ENCODE peak calls at places on chromosomes 7 and 10, in nine cellular contexts. C, N, R, X, P, S, K, J and W are unnamed samples.

GRCh38 chr10:71829171-71829570 is 21.9 kb downstream of the PSAP start:
- DNase-seq in S (peak; percentile 53), K (no peak), X (no peak), J (peak; percentile 36), P (no peak), C (no peak), N (no peak), R (no peak), W (no peak)

GRCh38 chr10:21675157-21675796 is 141.2 kb downstream of the MLLT10 start:
- DNase-seq in S (peak; percentile 44), X (no peak), N (peak; percentile 55), R (peak; percentile 40), J (peak; percentile 36), K (no peak), P (no peak), C (no peak), W (peak; percentile 31)

GRCh38 chr10:80535671-80536360 is 1.9 kb upstream of the SH2D4B start:
- DNase-seq in K (no peak), C (peak; percentile 59), P (peak; percentile 75), N (peak; percentile 47), X (peak; percentile 29), R (peak; percentile 79), S (peak; percentile 41), J (peak; percentile 50), W (no peak)

GRCh38 chr10:72162978-72163377 is 52.8 kb upstream of the ANAPC16 start:
- DNase-seq in P (no peak), K (no peak), J (peak; percentile 30), S (peak; percentile 51), C (no peak), R (no peak), N (peak; percentile 95), X (no peak), W (no peak)

GRCh38 chr7:84302949-84303348 is 108.4 kb upstream of the SEMA3A start:
- DNase-seq in X (no peak), R (no peak), C (no peak), K (no peak), J (no peak), S (no peak), P (no peak), N (peak; percentile 90), W (no peak)

GRCh38 chr10:99123851-99124250 is 111.8 kb downstream of the HPSE2 start:
- DNase-seq in N (no peak), R (no peak), K (no peak), X (no peak), J (no peak), P (no peak), C (no peak), S (no peak), W (no peak)

GRCh38 chr10:11898033-11898371 is 74.8 kb downstream of the PROSER2 start:
- DNase-seq in J (no peak), R (no peak), K (no peak), C (no peak), S (no peak), X (no peak), P (no peak), N (no peak), W (no peak)

GRCh38 chr7:107370816-107371215 is 99.0 kb upstream of the GPR22 start:
- DNase-seq in R (no peak), P (no peak), S (no peak), X (no peak), J (no peak), N (no peak), K (no peak), C (no peak), W (no peak)

GRCh38 chr10:28666751-28667467 is 10.4 kb upstream of the BAMBI start:
- DNase-seq in K (no peak), P (no peak), X (no peak), N (no peak), R (no peak), S (no peak), C (no peak), J (no peak), W (no peak)

GRCh38 chr10:28661035-28661434 is 16.3 kb upstream of the BAMBI start:
- DNase-seq in J (peak; percentile 79), C (no peak), P (no peak), X (no peak), S (peak; percentile 86), R (no peak), K (peak; percentile 63), N (peak; percentile 80), W (no peak)

GRCh38 chr10:28668363-28669226 is 8.7 kb upstream of the BAMBI start:
- DNase-seq in P (no peak), J (peak; percentile 67), N (peak; percentile 69), X (peak; percentile 32), K (no peak), S (peak; percentile 20), R (no peak), C (peak; percentile 40), W (peak; percentile 39)

GRCh38 chr10:28664369-28664740 is 13.0 kb upstream of the BAMBI start:
- DNase-seq in S (peak; percentile 72), K (no peak), C (no peak), P (no peak), X (no peak), J (peak; percentile 85), N (no peak), R (no peak), W (no peak)

DNA sequence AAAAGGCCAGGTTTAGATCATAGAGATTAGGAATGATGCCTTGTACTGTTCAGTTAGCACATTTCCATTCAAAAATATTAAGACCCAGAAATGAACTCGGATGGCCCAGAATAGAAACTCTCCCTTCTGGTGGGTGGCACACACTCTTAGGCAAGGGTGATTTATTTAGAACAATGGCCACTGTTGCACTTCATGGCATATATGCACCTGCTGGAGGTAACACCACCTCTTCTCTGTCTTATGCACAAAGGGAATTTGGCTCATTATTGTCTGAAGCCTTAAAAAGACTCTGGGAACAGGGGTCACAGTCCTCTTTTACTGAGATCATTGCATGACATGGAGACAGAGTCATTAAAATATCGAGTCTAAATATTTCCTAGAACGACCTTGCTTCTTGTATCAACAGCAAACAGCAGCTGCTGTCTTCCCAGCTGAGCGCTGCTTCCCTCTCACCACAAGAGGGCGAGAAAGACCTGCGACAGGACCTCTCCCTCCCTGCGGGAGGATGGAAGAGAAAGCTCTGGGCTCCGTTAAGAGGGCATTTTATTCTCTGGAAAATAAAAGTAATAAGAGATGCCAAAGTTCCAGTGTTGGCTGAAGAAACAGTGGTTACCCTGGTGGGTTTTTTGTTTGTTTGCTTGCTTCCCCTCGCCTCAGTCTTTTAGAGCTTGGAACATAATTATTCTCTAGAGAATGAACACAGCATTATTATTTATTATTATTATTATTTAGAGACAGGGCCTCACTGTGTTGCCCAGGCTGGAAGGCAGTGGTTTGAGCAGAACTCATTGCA is 13.5 kb upstream of the BAMBI start:
- DNase-seq in S (peak; percentile 88), N (peak; percentile 81), X (peak; percentile 69), J (peak; percentile 91), K (no peak), P (peak; percentile 64), R (peak; percentile 78), C (peak; percentile 52), W (peak; percentile 78)
- TF ChIP-seq CTCF in S (peak; percentile 98), N (peak; percentile 100), X (peak; percentile 98), J (peak; percentile 100), K (peak; percentile 99), P (peak; percentile 86), R (peak; percentile 99), C (peak; percentile 90), W (peak; percentile 74)

DNA sequence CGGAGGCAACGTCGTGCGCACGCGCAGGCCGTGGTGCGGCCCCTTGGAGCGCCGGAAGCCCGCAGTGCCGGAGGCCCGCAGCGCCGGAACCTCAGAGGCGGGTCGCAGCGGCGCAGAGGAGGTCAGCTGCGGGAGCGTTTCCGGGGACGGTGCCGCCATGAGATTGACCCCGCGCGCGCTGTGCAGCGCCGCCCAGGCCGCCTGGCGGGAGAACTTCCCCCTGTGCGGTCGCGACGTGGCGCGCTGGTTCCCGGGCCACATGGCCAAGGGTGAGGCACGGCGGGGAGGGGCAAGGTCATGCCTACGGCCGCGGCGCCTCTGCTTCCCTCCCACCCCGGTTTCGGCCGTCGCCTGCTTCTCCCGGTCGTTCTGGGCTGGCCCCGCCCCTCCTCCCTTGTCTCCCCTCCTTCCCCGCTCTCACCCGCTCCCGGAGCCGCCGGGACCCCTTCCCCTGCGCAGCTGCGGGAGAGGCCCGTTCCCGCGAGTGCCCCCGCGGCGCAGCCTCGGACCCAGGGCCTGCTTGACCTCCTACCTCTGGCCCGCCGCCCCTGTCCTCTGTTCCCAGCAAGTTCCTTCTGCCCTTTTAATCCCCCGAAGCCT is at the start of gene MTG1:
- DNase-seq in S (peak; percentile 92), N (peak; percentile 90), J (peak; percentile 92), X (peak; percentile 94), P (peak; percentile 88), R (peak; percentile 97), C (peak; percentile 82), K (peak; percentile 61), W (peak; percentile 61)
- TF ChIP-seq CTCF in S (no peak), N (no peak), J (peak; percentile 5), X (peak; percentile 29), P (no peak), R (no peak), C (peak; percentile 75), K (no peak), W (no peak)

GRCh38 chr7:28955356-28955722 is 2.8 kb downstream of the TRIL start:
- DNase-seq in R (no peak), X (no peak), C (no peak), J (no peak), S (no peak), N (no peak), P (no peak), K (no peak), W (no peak)

GRCh38 chr7:28955723-28956607 is 2.2 kb downstream of the TRIL start:
- DNase-seq in N (peak; percentile 59), P (no peak), R (no peak), X (peak; percentile 72), C (peak; percentile 35), J (peak; percentile 24), S (peak; percentile 27), K (no peak), W (peak; percentile 87)

GRCh38 chr7:28957064-28957821 is 887 bp downstream of the TRIL start:
- DNase-seq in S (peak; percentile 11), N (peak; percentile 29), X (peak; percentile 15), J (no peak), C (no peak), K (no peak), P (no peak), R (no peak), W (peak; percentile 28)

GRCh38 chr7:28957822-28958234 is 302 bp downstream of the TRIL start:
- DNase-seq in X (peak; percentile 16), C (no peak), N (peak; percentile 10), R (no peak), K (no peak), J (no peak), P (no peak), S (no peak), W (peak; percentile 18)

DNA sequence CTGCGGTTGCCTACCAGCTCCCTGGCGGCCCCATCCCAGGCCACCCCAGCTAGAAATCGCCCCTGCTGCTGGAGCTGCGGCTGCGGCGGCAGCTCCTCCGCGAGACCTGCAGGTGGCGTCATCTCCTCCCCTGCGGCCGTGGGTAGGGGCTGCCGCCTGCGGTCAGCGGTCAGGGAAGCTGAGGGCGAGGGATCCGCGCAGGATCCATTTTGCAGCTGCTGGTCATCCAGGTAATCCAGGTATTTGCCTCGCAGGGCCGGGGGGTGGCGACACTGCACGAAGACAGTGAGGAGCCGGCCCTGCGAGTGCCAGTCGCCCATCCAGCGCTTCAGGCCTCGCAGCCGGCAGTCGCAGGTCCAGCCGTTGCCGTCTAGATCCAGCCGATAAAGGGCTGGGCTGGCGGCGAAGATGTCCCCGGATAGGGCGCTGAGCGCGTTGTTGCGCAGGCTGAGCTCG is 1.5 kb downstream of the TRIL start:
- DNase-seq in K (peak; percentile 19), C (peak; percentile 16), X (peak; percentile 77), S (peak; percentile 42), J (peak; percentile 40), P (no peak), R (no peak), N (peak; percentile 65), W (peak; percentile 78)
- TF ChIP-seq CTCF in K (peak; percentile 76), C (no peak), X (peak; percentile 69), S (peak; percentile 37), J (peak; percentile 58), P (no peak), R (no peak), N (peak; percentile 50), W (peak; percentile 43)

DNA sequence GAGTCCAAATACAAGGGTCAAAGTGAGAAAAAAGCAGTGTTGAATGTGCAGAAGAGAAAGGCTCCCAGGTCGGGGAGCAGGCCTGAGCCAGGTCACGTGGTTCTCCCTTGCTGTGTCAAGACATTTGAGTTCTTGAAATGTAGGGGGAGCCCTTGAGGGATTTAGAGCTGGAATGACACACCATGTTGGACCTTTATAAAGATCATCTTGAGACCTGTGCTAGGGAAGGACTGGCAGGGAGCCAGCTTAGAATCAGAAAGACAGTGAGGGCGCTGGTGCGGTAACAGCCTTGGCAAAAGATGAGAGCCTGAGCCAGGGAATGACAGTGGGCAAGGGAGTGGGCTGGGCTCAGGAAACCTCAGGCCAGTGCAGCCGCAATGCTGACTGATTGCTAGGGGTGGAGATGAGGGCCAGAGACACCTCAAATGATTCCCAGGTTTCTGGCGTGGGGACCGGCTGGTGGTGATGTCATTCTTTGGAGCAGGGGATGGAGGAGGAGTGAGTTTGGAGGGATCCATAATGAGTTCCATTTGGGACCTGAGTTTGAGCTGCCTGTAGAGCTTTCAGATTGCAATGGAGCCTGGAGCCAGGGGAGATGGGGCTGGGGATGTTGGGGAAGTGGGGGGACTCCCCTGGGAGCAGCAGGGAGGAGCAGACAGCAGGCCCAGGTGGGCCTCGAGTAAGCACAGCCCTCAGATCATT is 120.2 kb downstream of the PTPN20 start:
- DNase-seq in R (peak; percentile 4), X (no peak), J (no peak), P (no peak), S (no peak), C (peak; percentile 30), N (peak; percentile 24), K (no peak), W (no peak)
- TF ChIP-seq CTCF in R (peak; percentile 49), X (peak; percentile 29), J (no peak), P (no peak), S (peak; percentile 11), C (no peak), N (peak; percentile 3), K (peak; percentile 11), W (peak; percentile 40)